ENCODE peak calls at places on chromosome 18, in five cellular contexts. One of them, this sample, is unnamed.

GRCh38 chr18:3794537-3795348 is 344.8 kb downstream of the TGIF1 start:
- DNase-seq in right lobe of liver: no peak
- DNase-seq in Peyer's patch: no peak
- DNase-seq in astrocyte of the spinal cord: peak
- DNase-seq in GM13976: no peak
- DNase-seq in this sample: no peak

GRCh38 chr18:6960124-6960523 is 157.5 kb downstream of the LAMA1 start:
- DNase-seq in right lobe of liver: no peak
- DNase-seq in Peyer's patch: no peak
- DNase-seq in astrocyte of the spinal cord: no peak
- DNase-seq in GM13976: no peak
- DNase-seq in this sample: no peak

GRCh38 chr18:74496508-74497307 is 545 bp downstream of the CNDP2 start:
- DNase-seq in right lobe of liver: peak
- DNase-seq in Peyer's patch: peak
- DNase-seq in astrocyte of the spinal cord: peak
- DNase-seq in GM13976: no peak
- DNase-seq in this sample: no peak

GRCh38 chr18:73461780-73462059 is 593.9 kb upstream of the NETO1 start:
- DNase-seq in right lobe of liver: no peak
- DNase-seq in Peyer's patch: no peak
- DNase-seq in astrocyte of the spinal cord: peak
- DNase-seq in GM13976: no peak
- DNase-seq in this sample: no peak

GRCh38 chr18:31825772-31826171 is 65.1 kb upstream of the SLC25A52 start:
- DNase-seq in right lobe of liver: no peak
- DNase-seq in Peyer's patch: no peak
- DNase-seq in astrocyte of the spinal cord: no peak
- DNase-seq in GM13976: no peak
- DNase-seq in this sample: no peak

GRCh38 chr18:65255417-65255816 is 495.4 kb upstream of the CDH7 start:
- DNase-seq in right lobe of liver: no peak
- DNase-seq in Peyer's patch: no peak
- DNase-seq in astrocyte of the spinal cord: no peak
- DNase-seq in GM13976: no peak
- DNase-seq in this sample: no peak

GRCh38 chr18:21393986-21394385 is 152.0 kb downstream of the GREB1L start:
- DNase-seq in right lobe of liver: no peak
- DNase-seq in Peyer's patch: no peak
- DNase-seq in astrocyte of the spinal cord: no peak
- DNase-seq in GM13976: no peak
- DNase-seq in this sample: no peak

GRCh38 chr18:40215981-40216380 is 1739.1 kb upstream of the PIK3C3 start:
- DNase-seq in right lobe of liver: no peak
- DNase-seq in Peyer's patch: no peak
- DNase-seq in astrocyte of the spinal cord: no peak
- DNase-seq in GM13976: no peak
- DNase-seq in this sample: no peak

GRCh38 chr18:70322928-70323327 is 34.1 kb downstream of the SOCS6 start:
- DNase-seq in right lobe of liver: peak
- DNase-seq in Peyer's patch: no peak
- DNase-seq in astrocyte of the spinal cord: peak
- DNase-seq in GM13976: no peak
- DNase-seq in this sample: no peak

GRCh38 chr18:34627138-34627920 is 82.8 kb upstream of the DTNA start:
- DNase-seq in right lobe of liver: no peak
- DNase-seq in Peyer's patch: no peak
- DNase-seq in astrocyte of the spinal cord: no peak
- DNase-seq in GM13976: no peak
- DNase-seq in this sample: no peak

GRCh38 chr18:34297287-34297686 is 72.6 kb upstream of the NOL4 start:
- DNase-seq in right lobe of liver: no peak
- DNase-seq in Peyer's patch: no peak
- DNase-seq in astrocyte of the spinal cord: no peak
- DNase-seq in GM13976: no peak
- DNase-seq in this sample: no peak

GRCh38 chr18:50374753-50375391 is at the start of gene SKA1:
- DNase-seq in right lobe of liver: peak
- DNase-seq in Peyer's patch: peak
- DNase-seq in astrocyte of the spinal cord: peak
- DNase-seq in GM13976: peak
- DNase-seq in this sample: peak

GRCh38 chr18:23529597-23529996 is 26.3 kb downstream of the RMC1 start:
- DNase-seq in right lobe of liver: no peak
- DNase-seq in Peyer's patch: no peak
- DNase-seq in astrocyte of the spinal cord: peak
- DNase-seq in GM13976: no peak
- DNase-seq in this sample: no peak

GRCh38 chr18:74498712-74499629 is 2.8 kb downstream of the CNDP2 start:
- DNase-seq in right lobe of liver: peak
- DNase-seq in Peyer's patch: no peak
- DNase-seq in astrocyte of the spinal cord: no peak
- DNase-seq in GM13976: peak
- DNase-seq in this sample: peak

GRCh38 chr18:60259052-60259681 is 113.4 kb downstream of the MC4R start:
- DNase-seq in right lobe of liver: no peak
- DNase-seq in Peyer's patch: no peak
- DNase-seq in astrocyte of the spinal cord: peak
- DNase-seq in GM13976: no peak
- DNase-seq in this sample: no peak

GRCh38 chr18:23059541-23060465 is 75.5 kb upstream of the CABLES1 start:
- DNase-seq in right lobe of liver: no peak
- DNase-seq in Peyer's patch: no peak
- DNase-seq in astrocyte of the spinal cord: no peak
- DNase-seq in GM13976: no peak
- DNase-seq in this sample: no peak

GRCh38 chr18:50451100-50451842 is 76.4 kb downstream of the SKA1 start:
- DNase-seq in right lobe of liver: no peak
- DNase-seq in Peyer's patch: no peak
- DNase-seq in astrocyte of the spinal cord: no peak
- DNase-seq in GM13976: no peak
- DNase-seq in this sample: no peak

GRCh38 chr18:76380791-76381405 is 114.1 kb downstream of the ZNF516 start:
- DNase-seq in right lobe of liver: no peak
- DNase-seq in Peyer's patch: no peak
- DNase-seq in astrocyte of the spinal cord: no peak
- DNase-seq in GM13976: no peak
- DNase-seq in this sample: no peak

GRCh38 chr18:35231052-35231451 is 9.8 kb upstream of the ZNF397 start:
- DNase-seq in right lobe of liver: peak
- DNase-seq in Peyer's patch: peak
- DNase-seq in astrocyte of the spinal cord: peak
- DNase-seq in GM13976: peak
- DNase-seq in this sample: peak

GRCh38 chr18:67318651-67319050 is 197.9 kb downstream of the DSEL start:
- DNase-seq in right lobe of liver: no peak
- DNase-seq in Peyer's patch: no peak
- DNase-seq in astrocyte of the spinal cord: peak
- DNase-seq in GM13976: no peak
- DNase-seq in this sample: no peak

GRCh38 chr18:3757361-3757760 is 307.4 kb downstream of the TGIF1 start:
- DNase-seq in right lobe of liver: no peak
- DNase-seq in Peyer's patch: no peak
- DNase-seq in astrocyte of the spinal cord: no peak
- DNase-seq in GM13976: no peak
- DNase-seq in this sample: no peak

GRCh38 chr18:6997802-6998201 is 119.8 kb downstream of the LAMA1 start:
- DNase-seq in right lobe of liver: no peak
- DNase-seq in Peyer's patch: no peak
- DNase-seq in astrocyte of the spinal cord: no peak
- DNase-seq in GM13976: no peak
- DNase-seq in this sample: no peak

GRCh38 chr18:48832961-48833700 is 117.6 kb downstream of the SMAD7 start:
- DNase-seq in right lobe of liver: peak
- DNase-seq in Peyer's patch: peak
- DNase-seq in astrocyte of the spinal cord: peak
- DNase-seq in GM13976: no peak
- DNase-seq in this sample: peak

GRCh38 chr18:78448106-78448505 is 531.5 kb upstream of the SALL3 start:
- DNase-seq in right lobe of liver: no peak
- DNase-seq in Peyer's patch: no peak
- DNase-seq in astrocyte of the spinal cord: no peak
- DNase-seq in GM13976: no peak
- DNase-seq in this sample: no peak

GRCh38 chr18:73691118-73691517 is 456.5 kb downstream of the FBXO15 start:
- DNase-seq in right lobe of liver: no peak
- DNase-seq in Peyer's patch: no peak
- DNase-seq in astrocyte of the spinal cord: peak
- DNase-seq in GM13976: no peak
- DNase-seq in this sample: no peak

DNA sequence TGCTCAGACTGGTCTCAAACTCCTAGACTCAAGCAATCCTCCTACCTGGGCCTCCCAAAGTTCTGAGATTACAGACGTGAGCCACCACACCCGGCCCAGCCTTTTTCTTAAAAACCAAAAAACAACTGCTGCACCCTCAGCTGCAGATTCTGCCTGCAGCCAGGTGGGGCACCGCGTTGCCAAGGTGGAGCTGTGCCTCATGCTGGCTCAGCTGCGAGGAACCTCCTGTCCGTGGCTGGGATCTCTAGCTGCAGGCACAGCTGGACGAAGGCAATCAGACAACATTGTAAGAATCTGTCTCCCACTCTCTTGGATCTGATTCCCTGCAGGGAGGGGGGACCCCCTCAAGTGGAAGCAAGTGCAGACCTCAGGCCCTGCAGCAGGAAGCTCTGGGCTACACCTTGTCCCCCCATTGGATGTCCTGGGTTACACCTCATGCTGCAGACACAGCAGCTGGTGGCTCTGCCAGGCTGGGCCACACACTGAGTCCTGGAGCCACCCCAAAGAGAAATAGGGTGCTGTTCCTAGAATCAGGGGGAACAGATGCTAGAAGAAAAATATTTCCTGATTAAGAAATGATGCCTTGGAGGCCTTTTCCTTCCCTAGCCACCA is 24.1 kb downstream of the CIDEA start:
- DNase-seq in right lobe of liver: no peak
- DNase-seq in Peyer's patch: no peak
- DNase-seq in astrocyte of the spinal cord: no peak
- DNase-seq in GM13976: no peak
- DNase-seq in this sample: no peak
- TF ChIP-seq CTCF in right lobe of liver: no peak
- TF ChIP-seq CTCF in Peyer's patch: no peak
- TF ChIP-seq CTCF in astrocyte of the spinal cord: peak
- TF ChIP-seq CTCF in GM13976: no peak
- TF ChIP-seq CTCF in this sample: no peak

GRCh38 chr18:14075196-14075595 is 57.0 kb downstream of the ZNF519 start:
- DNase-seq in right lobe of liver: no peak
- DNase-seq in Peyer's patch: no peak
- DNase-seq in astrocyte of the spinal cord: no peak
- DNase-seq in GM13976: no peak
- DNase-seq in this sample: no peak

GRCh38 chr18:14074187-14074586 is 58.0 kb downstream of the ZNF519 start:
- DNase-seq in right lobe of liver: no peak
- DNase-seq in Peyer's patch: no peak
- DNase-seq in astrocyte of the spinal cord: no peak
- DNase-seq in GM13976: no peak
- DNase-seq in this sample: no peak
- TF ChIP-seq CTCF in right lobe of liver: no peak
- TF ChIP-seq CTCF in Peyer's patch: no peak
- TF ChIP-seq CTCF in astrocyte of the spinal cord: peak
- TF ChIP-seq CTCF in GM13976: no peak
- TF ChIP-seq CTCF in this sample: no peak

GRCh38 chr18:59219672-59220163 is at the start of gene GRP:
- DNase-seq in right lobe of liver: no peak
- DNase-seq in Peyer's patch: no peak
- DNase-seq in astrocyte of the spinal cord: no peak
- DNase-seq in GM13976: no peak
- DNase-seq in this sample: no peak

GRCh38 chr18:59220784-59221765 is 1.1 kb downstream of the GRP start:
- DNase-seq in right lobe of liver: no peak
- DNase-seq in Peyer's patch: no peak
- DNase-seq in astrocyte of the spinal cord: no peak
- DNase-seq in GM13976: peak
- DNase-seq in this sample: no peak

GRCh38 chr18:59222341-59222740 is 2.4 kb downstream of the GRP start:
- DNase-seq in right lobe of liver: no peak
- DNase-seq in Peyer's patch: no peak
- DNase-seq in astrocyte of the spinal cord: no peak
- DNase-seq in GM13976: no peak
- DNase-seq in this sample: no peak

GRCh38 chr18:59218018-59218417 is 1.9 kb upstream of the GRP start:
- DNase-seq in right lobe of liver: no peak
- DNase-seq in Peyer's patch: no peak
- DNase-seq in astrocyte of the spinal cord: no peak
- DNase-seq in GM13976: no peak
- DNase-seq in this sample: no peak

GRCh38 chr18:59220164-59220783 is 316 bp downstream of the GRP start:
- DNase-seq in right lobe of liver: no peak
- DNase-seq in Peyer's patch: no peak
- DNase-seq in astrocyte of the spinal cord: peak
- DNase-seq in GM13976: peak
- DNase-seq in this sample: no peak
- TF ChIP-seq CTCF in right lobe of liver: no peak
- TF ChIP-seq CTCF in Peyer's patch: no peak
- TF ChIP-seq CTCF in astrocyte of the spinal cord: no peak
- TF ChIP-seq CTCF in GM13976: no peak
- TF ChIP-seq CTCF in this sample: no peak

GRCh38 chr18:58319719-58320118 is 275.7 kb downstream of the NEDD4L start:
- DNase-seq in right lobe of liver: no peak
- DNase-seq in Peyer's patch: no peak
- DNase-seq in astrocyte of the spinal cord: no peak
- DNase-seq in GM13976: no peak
- DNase-seq in this sample: no peak

GRCh38 chr18:58320907-58321561 is 277.0 kb downstream of the NEDD4L start:
- DNase-seq in right lobe of liver: no peak
- DNase-seq in Peyer's patch: no peak
- DNase-seq in astrocyte of the spinal cord: no peak
- DNase-seq in GM13976: no peak
- DNase-seq in this sample: no peak

GRCh38 chr18:58324824-58325520 is 280.9 kb downstream of the NEDD4L start:
- DNase-seq in right lobe of liver: no peak
- DNase-seq in Peyer's patch: no peak
- DNase-seq in astrocyte of the spinal cord: no peak
- DNase-seq in GM13976: no peak
- DNase-seq in this sample: no peak

GRCh38 chr18:58325521-58325908 is 281.5 kb downstream of the NEDD4L start:
- DNase-seq in right lobe of liver: no peak
- DNase-seq in Peyer's patch: no peak
- DNase-seq in astrocyte of the spinal cord: no peak
- DNase-seq in GM13976: no peak
- DNase-seq in this sample: no peak

GRCh38 chr18:58321986-58322385 is 278.0 kb downstream of the NEDD4L start:
- DNase-seq in right lobe of liver: peak
- DNase-seq in Peyer's patch: no peak
- DNase-seq in astrocyte of the spinal cord: peak
- DNase-seq in GM13976: peak
- DNase-seq in this sample: no peak
- TF ChIP-seq CTCF in right lobe of liver: peak
- TF ChIP-seq CTCF in Peyer's patch: peak
- TF ChIP-seq CTCF in astrocyte of the spinal cord: peak
- TF ChIP-seq CTCF in GM13976: peak
- TF ChIP-seq CTCF in this sample: no peak

This sample was measured in natural killer cell.